ENCODE peak calls at places on chromosome 15, in six cellular contexts. C, N, K, Z, M and R are unnamed samples.

GRCh38 chr15:80549191-80549590 is 145.0 kb downstream of the ARNT2 start:
- DNase-seq in N (no peak), K (no peak), M (no peak), Z (no peak), C (no peak), R (no peak)

GRCh38 chr15:100721758-100722550 is 119.6 kb downstream of the ASB7 start:
- DNase-seq in C (no peak), K (peak), M (no peak), Z (peak), N (no peak), R (no peak)

GRCh38 chr15:92811514-92811913 is 88.6 kb upstream of the CHD2 start:
- DNase-seq in Z (no peak), M (no peak), C (no peak), N (no peak), K (no peak), R (peak)

GRCh38 chr15:40368701-40369473 is 10.9 kb downstream of the DISP2 start:
- DNase-seq in Z (no peak), N (no peak), M (no peak), C (no peak), K (no peak), R (no peak)

GRCh38 chr15:33083232-33084006 is 111.1 kb downstream of the FMN1 start:
- DNase-seq in Z (no peak), K (no peak), N (no peak), M (no peak), C (no peak), R (no peak)

GRCh38 chr15:74610302-74610951 is 5.2 kb upstream of the CLK3 start:
- DNase-seq in N (no peak), Z (no peak), C (no peak), M (no peak), K (no peak), R (no peak)

GRCh38 chr15:99164119-99164518 is 59.2 kb downstream of the SYNM start:
- DNase-seq in Z (no peak), C (no peak), N (no peak), K (no peak), M (no peak), R (no peak)

GRCh38 chr15:73081321-73081958 is 29.2 kb downstream of the NEO1 start:
- DNase-seq in N (no peak), Z (no peak), M (peak), K (peak), C (no peak), R (no peak)

GRCh38 chr15:52462806-52463360 is 65.8 kb downstream of the MYO5A start:
- DNase-seq in M (no peak), N (no peak), Z (no peak), K (no peak), C (no peak), R (no peak)

GRCh38 chr15:58243083-58243482 is 104.9 kb downstream of the AQP9 start:
- DNase-seq in N (no peak), C (no peak), M (no peak), Z (no peak), K (no peak), R (no peak)

GRCh38 chr15:20341901-20342605 is 199.5 kb downstream of the GOLGA6L6 start:
- DNase-seq in Z (peak), K (no peak), N (no peak), C (peak), M (no peak), R (no peak)

GRCh38 chr15:31387483-31388118 is 61.0 kb downstream of the KLF13 start:
- DNase-seq in N (no peak), K (no peak), M (no peak), C (no peak), Z (peak), R (no peak)

GRCh38 chr15:99385865-99386264 is 134.6 kb downstream of the LRRC28 start:
- DNase-seq in C (no peak), N (no peak), Z (peak), K (no peak), M (no peak), R (no peak)